ENCODE peak calls at places on chromosome 7, in eight cellular contexts. P is upper lobe of left lung, D is endothelial cell of umbilical vein, X is NT2/D1, M is pancreas, O is fibroblast of lung, B is GM23248, C is gastrocnemius medialis. N is an unnamed sample.
A peak's percentile ranks its signal among the peaks of the same experiment; 100 is the strongest.

GRCh38 chr7:100914879-100915442 is 19.3 kb upstream of the ACHE start:
- DNase-seq in P (peak; percentile 69), D (no peak), X (no peak), M (no peak), O (no peak), B (peak; percentile 42), C (no peak), N (no peak)

GRCh38 chr7:82678259-82678658 is 234.7 kb upstream of the CACNA2D1 start:
- DNase-seq in P (no peak), D (no peak), X (no peak), M (no peak), O (no peak), B (no peak), C (no peak), N (no peak)

GRCh38 chr7:25598765-25599164 is 370.5 kb upstream of the NPVF start:
- DNase-seq in P (no peak), D (no peak), X (no peak), M (no peak), O (no peak), B (no peak), C (no peak), N (no peak)

GRCh38 chr7:8135417-8135816 is 126.5 kb downstream of the ICA1 start:
- DNase-seq in P (no peak), D (no peak), X (no peak), M (no peak), O (no peak), B (no peak), C (no peak), N (no peak)

GRCh38 chr7:57496395-57496794 is 46.4 kb downstream of the ZNF716 start:
- DNase-seq in P (no peak), D (no peak), X (no peak), M (no peak), O (no peak), B (no peak), C (no peak), N (no peak)

GRCh38 chr7:15463801-15464761 is 97.7 kb downstream of the AGMO start:
- DNase-seq in P (no peak), D (no peak), X (no peak), M (no peak), O (no peak), B (peak; percentile 56), C (no peak), N (no peak)

GRCh38 chr7:50718876-50719275 is 63.8 kb downstream of the GRB10 start:
- DNase-seq in P (no peak), D (no peak), X (no peak), M (no peak), O (no peak), B (no peak), C (no peak), N (no peak)

GRCh38 chr7:52273685-52274610 is 761.5 kb upstream of the POM121L12 start:
- DNase-seq in P (no peak), D (no peak), X (peak; percentile 11), M (no peak), O (no peak), B (no peak), C (no peak), N (no peak)

GRCh38 chr7:106957766-106958165 is 86.7 kb upstream of the PRKAR2B start:
- DNase-seq in P (peak; percentile 37), D (no peak), X (no peak), M (no peak), O (no peak), B (no peak), C (no peak), N (no peak)

GRCh38 chr7:156224441-156225225 is 412.4 kb upstream of the SHH start:
- DNase-seq in P (no peak), D (no peak), X (no peak), M (no peak), O (no peak), B (no peak), C (no peak), N (peak; percentile 12)

GRCh38 chr7:46945328-46945727 is 636.6 kb downstream of the TNS3 start:
- DNase-seq in P (no peak), D (no peak), X (no peak), M (no peak), O (peak; percentile 3), B (peak; percentile 32), C (no peak), N (no peak)

GRCh38 chr7:76358053-76358477 is 726 bp downstream of the YWHAG start:
- DNase-seq in P (peak; percentile 77), D (peak; percentile 65), X (no peak), M (peak; percentile 37), O (no peak), B (peak; percentile 72), C (peak; percentile 58), N (peak; percentile 88)

GRCh38 chr7:2838873-2839578 is 5.1 kb downstream of the GNA12 start:
- DNase-seq in P (no peak), D (no peak), X (no peak), M (no peak), O (no peak), B (no peak), C (no peak), N (no peak)

GRCh38 chr7:158264881-158265742 is 322.5 kb downstream of the PTPRN2 start:
- DNase-seq in P (peak; percentile 12), D (no peak), X (no peak), M (no peak), O (no peak), B (no peak), C (no peak), N (peak; percentile 37)

GRCh38 chr7:116601426-116601825 is 70.6 kb upstream of the MET start:
- DNase-seq in P (no peak), D (no peak), X (no peak), M (no peak), O (no peak), B (no peak), C (no peak), N (no peak)

GRCh38 chr7:158740013-158740656 is 35.5 kb upstream of the NCAPG2 start:
- DNase-seq in P (peak; percentile 76), D (peak; percentile 89), X (no peak), M (no peak), O (peak; percentile 95), B (peak; percentile 77), C (no peak), N (no peak)

GRCh38 chr7:33893377-33893776 is 12.0 kb upstream of the BMPER start:
- DNase-seq in P (peak; percentile 80), D (no peak), X (no peak), M (no peak), O (no peak), B (no peak), C (peak; percentile 9), N (no peak)

GRCh38 chr7:42913591-42913990 is 1.7 kb upstream of the C7orf25 start:
- DNase-seq in P (no peak), D (no peak), X (no peak), M (no peak), O (peak; percentile 88), B (peak; percentile 20), C (no peak), N (no peak)

GRCh38 chr7:42911482-42912447 is at the start of gene C7orf25:
- DNase-seq in P (peak; percentile 97), D (peak; percentile 95), X (peak; percentile 98), M (peak; percentile 97), O (peak; percentile 91), B (peak; percentile 97), C (peak; percentile 94), N (peak; percentile 98)

GRCh38 chr7:42914009-42914725 is 2.3 kb upstream of the C7orf25 start:
- DNase-seq in P (no peak), D (peak; percentile 64), X (no peak), M (no peak), O (peak; percentile 82), B (peak; percentile 73), C (no peak), N (no peak)

GRCh38 chr7:42915356-42915755 is 3.5 kb upstream of the C7orf25 start:
- DNase-seq in P (no peak), D (no peak), X (no peak), M (no peak), O (peak; percentile 70), B (peak; percentile 44), C (no peak), N (no peak)

GRCh38 chr7:42914726-42915045 is 2.8 kb upstream of the C7orf25 start:
- DNase-seq in P (no peak), D (no peak), X (no peak), M (no peak), O (no peak), B (peak; percentile 57), C (no peak), N (no peak)
- H3K4me1 ChIP-seq in P (peaks cover 22% of the 10 kb centered on the region), D (peaks cover 33% of the 10 kb centered on the region), X (peaks cover 3% of the 10 kb centered on the region), M (peaks cover 7% of the 10 kb centered on the region), O (peaks cover 7% of the 10 kb centered on the region), B (peaks cover 32% of the 10 kb centered on the region), C (peaks cover 10% of the 10 kb centered on the region), N (peaks cover 20% of the 10 kb centered on the region)

GRCh38 chr7:130996841-130997231 is 262.8 kb upstream of the KLF14 start:
- DNase-seq in P (peak; percentile 57), D (peak; percentile 78), X (no peak), M (peak; percentile 70), O (peak; percentile 63), B (peak; percentile 52), C (no peak), N (no peak)

GRCh38 chr7:131000873-131001272 is 266.9 kb upstream of the KLF14 start:
- DNase-seq in P (no peak), D (no peak), X (no peak), M (no peak), O (no peak), B (no peak), C (no peak), N (no peak)

GRCh38 chr7:130999926-131000325 is 265.9 kb upstream of the KLF14 start:
- DNase-seq in P (no peak), D (no peak), X (no peak), M (no peak), O (no peak), B (no peak), C (no peak), N (no peak)

GRCh38 chr7:131000389-131000788 is 266.4 kb upstream of the KLF14 start:
- DNase-seq in P (no peak), D (no peak), X (no peak), M (no peak), O (no peak), B (no peak), C (no peak), N (no peak)

GRCh38 chr7:130998993-130999602 is 265.1 kb upstream of the KLF14 start:
- DNase-seq in P (no peak), D (no peak), X (no peak), M (no peak), O (peak; percentile 76), B (no peak), C (no peak), N (no peak)
- H3K4me1 ChIP-seq in P (peaks cover 59% of the 10 kb centered on the region), D (peaks cover 14% of the 10 kb centered on the region), X (no peaks in the 10 kb centered on the region), M (peaks cover 28% of the 10 kb centered on the region), O (peaks cover 29% of the 10 kb centered on the region), B (peaks cover 44% of the 10 kb centered on the region), C (peaks cover 78% of the 10 kb centered on the region), N (peaks cover 71% of the 10 kb centered on the region)

GRCh38 chr7:39670934-39671333 is 47.6 kb downstream of the RALA start:
- DNase-seq in P (no peak), D (no peak), X (no peak), M (no peak), O (no peak), B (no peak), C (no peak), N (no peak)
- H3K4me1 ChIP-seq in P (peaks cover 22% of the 10 kb centered on the region), D (peaks cover 17% of the 10 kb centered on the region), X (no peaks in the 10 kb centered on the region), M (no peaks in the 10 kb centered on the region), O (no peaks in the 10 kb centered on the region), B (peaks cover 15% of the 10 kb centered on the region), C (peaks cover 35% of the 10 kb centered on the region), N (peaks cover 4% of the 10 kb centered on the region)

DNA sequence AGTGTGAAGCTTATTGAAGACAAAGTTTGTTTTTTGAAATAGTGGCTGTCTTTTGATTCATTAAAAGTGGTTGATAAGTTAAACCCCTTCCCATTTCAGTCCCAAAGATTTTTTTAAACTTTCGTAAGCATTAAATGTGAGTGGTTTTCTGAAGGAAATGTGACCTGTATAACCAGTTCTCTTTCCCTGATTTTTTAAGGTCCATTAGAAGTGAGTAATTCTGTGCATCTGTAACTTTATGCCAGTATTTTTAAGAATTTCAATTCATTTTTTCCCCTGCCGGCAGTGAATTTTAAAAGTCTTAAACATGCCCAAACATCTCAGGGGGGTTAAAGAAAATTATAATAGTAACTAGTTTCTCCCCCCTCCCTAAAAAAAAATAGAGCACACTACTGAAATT is 254.6 kb upstream of the SP8 start:
- DNase-seq in P (no peak), D (no peak), X (no peak), M (no peak), O (no peak), B (no peak), C (no peak), N (no peak)
- H3K4me1 ChIP-seq in P (no peaks in the 10 kb centered on the region), D (no peaks in the 10 kb centered on the region), X (no peaks in the 10 kb centered on the region), M (no peaks in the 10 kb centered on the region), O (no peaks in the 10 kb centered on the region), B (no peaks in the 10 kb centered on the region), C (no peaks in the 10 kb centered on the region), N (no peaks in the 10 kb centered on the region)

N was measured in suprapubic skin.